ENCODE peak calls at places on chromosome 2, in four cellular contexts. X is choroid plexus epithelial cell, W is fibroblast of mammary gland, Q is Calu3. H is an unnamed sample.

GRCh38 chr2:186486651-186487647 is 889 bp downstream of the ZC3H15 start:
- DNase-seq in W (peak; percentile 48), X (peak; percentile 53), Q (no peak), H (peak; percentile 26)

GRCh38 chr2:46144133-46144800 is 152.9 kb upstream of the EPAS1 start:
- DNase-seq in X (no peak), Q (no peak), W (no peak), H (no peak)

GRCh38 chr2:1674276-1674675 is 70.0 kb downstream of the PXDN start:
- DNase-seq in Q (no peak), W (no peak), X (no peak), H (no peak)

GRCh38 chr2:98518106-98518505 is 73.4 kb downstream of the INPP4A start:
- DNase-seq in W (peak; percentile 33), X (peak; percentile 62), Q (peak; percentile 56), H (no peak)

GRCh38 chr2:235709124-235709813 is 215.4 kb downstream of the AGAP1 start:
- DNase-seq in Q (peak; percentile 94), X (peak; percentile 7), W (peak; percentile 49), H (peak; percentile 71)

GRCh38 chr2:134778372-134778771 is 59.6 kb upstream of the TMEM163 start:
- DNase-seq in Q (no peak), W (no peak), X (no peak), H (no peak)

GRCh38 chr2:219125225-219125885 is 35.3 kb downstream of the NHEJ1 start:
- DNase-seq in W (peak; percentile 100), X (peak; percentile 95), Q (peak; percentile 83), H (peak; percentile 97)

GRCh38 chr2:9742601-9743000 is 100.7 kb upstream of the TAF1B start:
- DNase-seq in W (no peak), Q (no peak), X (no peak), H (no peak)

GRCh38 chr2:232328516-232329460 is 49.8 kb upstream of the ALPP start:
- DNase-seq in X (no peak), Q (no peak), W (no peak), H (no peak)

GRCh38 chr2:48601349-48601748 is 16.3 kb upstream of the GTF2A1L start:
- DNase-seq in X (peak; percentile 43), Q (peak; percentile 67), W (peak; percentile 8), H (no peak)

GRCh38 chr2:176732780-176733179 is 463.5 kb downstream of the MTX2 start:
- DNase-seq in Q (no peak), W (no peak), X (no peak), H (no peak)

H was measured in myocyte.